ENCODE peak calls at places on chromosome 19, in seven cellular contexts. S is stomach, P is transverse colon, M is suprapubic skin, Y is SK-N-SH, G is K562, E is H1. F is an unnamed sample.

GRCh38 chr19:2054763-2055162 is 3.7 kb upstream of the MKNK2 start:
- DNase-seq in Y (no peak), S (no peak), P (peak), G (no peak), E (no peak), M (no peak), F (no peak)

GRCh38 chr19:19900124-19900523 is 622 bp upstream of the ZNF93 start:
- DNase-seq in G (peak), E (no peak), P (no peak), S (no peak), M (no peak), Y (peak), F (no peak)

GRCh38 chr19:6610934-6611370 is 20.0 kb upstream of the CD70 start:
- DNase-seq in G (no peak), P (no peak), S (no peak), Y (no peak), M (no peak), E (no peak), F (no peak)

GRCh38 chr19:50414850-50415660 is 3.7 kb upstream of the SPIB start:
- DNase-seq in S (peak), P (peak), M (no peak), E (peak), G (peak), Y (peak), F (no peak)

GRCh38 chr19:41998246-41999020 is 4.4 kb upstream of the ATP1A3 start:
- DNase-seq in S (peak), P (peak), Y (peak), E (peak), M (no peak), G (peak), F (no peak)

GRCh38 chr19:56765107-56765506 is 75.4 kb downstream of the PEG3 start:
- DNase-seq in G (no peak), Y (peak), S (peak), E (no peak), M (no peak), P (peak), F (no peak)

GRCh38 chr19:39409886-39410619 is 2.4 kb upstream of the PLEKHG2 start:
- DNase-seq in M (peak), Y (peak), S (peak), E (peak), G (peak), P (peak), F (no peak)

GRCh38 chr19:50332264-50333038 is 3.3 kb upstream of the KCNC3 start:
- DNase-seq in E (peak), Y (no peak), S (no peak), M (no peak), P (no peak), G (peak), F (no peak)

GRCh38 chr19:53254451-53255341 is at the start of gene ZNF677:
- DNase-seq in E (peak), Y (peak), P (peak), G (peak), M (peak), S (peak), F (peak)

GRCh38 chr19:38730731-38731589 is 13.3 kb downstream of the CAPN12 start:
- DNase-seq in S (no peak), G (no peak), E (no peak), Y (no peak), M (peak), P (no peak), F (no peak)

GRCh38 chr19:57887195-57887941 is 1.5 kb downstream of the ZNF814 start:
- DNase-seq in E (no peak), G (no peak), M (no peak), S (no peak), P (peak), Y (no peak), F (no peak)

GRCh38 chr19:40960780-40961179 is 30.3 kb upstream of the CYP2B6 start:
- DNase-seq in E (no peak), Y (no peak), M (no peak), P (no peak), G (no peak), S (no peak), F (no peak)

GRCh38 chr19:30107351-30107750 is 165.3 kb downstream of the URI1 start:
- DNase-seq in M (no peak), S (no peak), G (no peak), E (no peak), P (no peak), Y (no peak), F (no peak)

GRCh38 chr19:51158474-51159129 is 16.5 kb downstream of the SIGLEC7 start:
- DNase-seq in S (peak), G (peak), Y (peak), E (peak), M (no peak), P (peak), F (no peak)

GRCh38 chr19:18251587-18252369 is 22.5 kb downstream of the IQCN start:
- DNase-seq in E (peak), P (peak), M (no peak), G (peak), Y (peak), S (peak), F (peak)

GRCh38 chr19:45164577-45165335 is 4.0 kb upstream of the NKPD1 start:
- DNase-seq in S (peak), P (peak), M (no peak), E (peak), G (peak), Y (no peak), F (no peak)

GRCh38 chr19:51219307-51219706 is 5.6 kb upstream of the CD33 start:
- DNase-seq in E (no peak), S (no peak), G (no peak), Y (no peak), P (no peak), M (no peak), F (no peak)

GRCh38 chr19:6613711-6614110 is 22.8 kb upstream of the CD70 start:
- DNase-seq in Y (no peak), S (no peak), M (no peak), G (no peak), P (no peak), E (no peak), F (no peak)

GRCh38 chr19:48393559-48394330 is at the start of gene GRIN2D:
- DNase-seq in P (peak), Y (peak), G (peak), E (peak), S (no peak), M (no peak), F (no peak)

GRCh38 chr19:55472463-55472862 is 4.0 kb upstream of the ZNF628 start:
- DNase-seq in Y (no peak), S (no peak), M (no peak), E (no peak), P (no peak), G (no peak), F (no peak)
- H3K27ac ChIP-seq in Y (no peak), S (no peak), M (no peak), E (no peak), P (no peak), G (no peak), F (no peak)

GRCh38 chr19:10009269-10009665 is 1.0 kb downstream of the COL5A3 start:
- DNase-seq in G (peak), P (peak), E (peak), S (peak), Y (peak), M (no peak), F (peak)
- TF ChIP-seq POLR2AphosphoS5 in G (no peak), P (no peak), E (no peak), S (no peak), Y (no peak), M (no peak), F (no peak)

GRCh38 chr19:3186377-3186688 is 603 bp downstream of the NCLN start:
- DNase-seq in S (no peak), G (peak), Y (peak), E (no peak), P (no peak), M (no peak), F (no peak)

GRCh38 chr19:3184847-3185481 is 766 bp upstream of the NCLN start:
- DNase-seq in S (peak), G (peak), M (no peak), E (no peak), Y (peak), P (peak), F (no peak)

GRCh38 chr19:3183721-3184641 is 1.7 kb upstream of the NCLN start:
- DNase-seq in G (peak), P (no peak), M (no peak), E (no peak), S (no peak), Y (no peak), F (no peak)

GRCh38 chr19:3186891-3187661 is 1.3 kb downstream of the NCLN start:
- DNase-seq in G (peak), P (peak), S (no peak), M (no peak), E (no peak), Y (no peak), F (no peak)

GRCh38 chr19:3185482-3186376 is at the start of gene NCLN:
- DNase-seq in Y (peak), M (peak), G (peak), P (peak), S (peak), E (peak), F (peak)
- TF ChIP-seq EP300 in Y (no peak), M (no peak), G (no peak), P (no peak), S (no peak), E (no peak), F (no peak)

DNA sequence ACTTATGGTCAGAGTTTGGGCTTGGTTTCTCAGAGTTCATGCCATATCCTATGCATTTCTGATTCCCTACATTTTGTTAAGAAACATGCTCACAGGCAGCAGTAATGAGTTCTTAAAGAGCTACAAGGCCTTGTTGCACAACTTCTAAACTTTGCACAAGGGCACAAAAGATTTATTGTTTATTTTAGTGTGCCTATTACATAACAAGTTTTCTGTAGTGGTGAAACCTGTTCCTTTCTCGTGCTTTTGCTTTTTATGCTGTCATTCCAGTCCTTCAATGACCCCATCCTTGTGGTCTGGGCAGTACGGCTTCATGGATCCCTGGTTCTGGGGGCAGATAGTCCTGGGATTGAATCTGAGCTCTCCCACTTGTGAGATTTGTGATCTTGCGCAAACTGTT is 17.8 kb downstream of the ZNF507 start:
- DNase-seq in P (no peak), M (no peak), G (no peak), S (no peak), Y (no peak), E (no peak), F (no peak)
- H3K27ac ChIP-seq in P (peak), M (peak), G (no peak), S (peak), Y (no peak), E (no peak), F (peak)